ENCODE peak calls at places on chromosomes 12 and 14, in nine cellular contexts. B is spleen, U is GM12891, V is transverse colon, X is breast epithelium, M is H1, K is prostate gland, N is sigmoid colon, R is HCT116. A is an unnamed sample.
A peak's percentile ranks its signal among the peaks of the same experiment; 100 is the strongest.

GRCh38 chr14:95314609-95315008 is 5.1 kb downstream of the CLMN start:
- DNase-seq in N (no peak), M (no peak), U (peak; percentile 59), R (no peak), X (peak; percentile 70), V (peak; percentile 42), B (no peak), K (peak; percentile 28), A (peak; percentile 49)

GRCh38 chr14:29584992-29585391 is 342.7 kb downstream of the PRKD1 start:
- DNase-seq in N (peak; percentile 77), M (no peak), K (peak; percentile 14), U (no peak), R (no peak), V (peak; percentile 8), X (no peak), B (no peak), A (no peak)

GRCh38 chr12:110137786-110138185 is 13.6 kb downstream of the IFT81 start:
- DNase-seq in M (no peak), U (no peak), X (no peak), B (no peak), R (no peak), N (no peak), V (no peak), K (no peak), A (no peak)

GRCh38 chr12:113766880-113767878 is 198.9 kb downstream of the RBM19 start:
- DNase-seq in N (no peak), X (no peak), M (no peak), K (no peak), R (no peak), U (no peak), B (no peak), V (no peak), A (no peak)

GRCh38 chr12:25681580-25681979 is 128.5 kb upstream of the LMNTD1 start:
- DNase-seq in U (no peak), M (no peak), X (no peak), V (no peak), K (no peak), R (no peak), N (no peak), B (no peak), A (no peak)

GRCh38 chr12:128316981-128317526 is 50.1 kb downstream of the TMEM132C start:
- DNase-seq in K (no peak), B (no peak), X (no peak), M (no peak), N (no peak), R (no peak), V (no peak), U (no peak), A (no peak)

GRCh38 chr12:55019784-55020183 is at the start of gene NEUROD4:
- DNase-seq in R (peak; percentile 12), V (no peak), K (peak; percentile 16), X (no peak), B (no peak), N (no peak), M (peak; percentile 80), U (no peak), A (peak; percentile 40)

GRCh38 chr12:109154485-109155438 is 38.4 kb downstream of the ACACB start:
- DNase-seq in M (peak; percentile 88), X (peak; percentile 78), B (peak; percentile 95), N (peak; percentile 96), V (peak; percentile 87), U (peak; percentile 81), R (peak; percentile 87), K (peak; percentile 76), A (peak; percentile 85)

GRCh38 chr12:3216097-3216496 is 138.9 kb downstream of the TSPAN9 start:
- DNase-seq in R (no peak), K (no peak), N (no peak), M (no peak), B (no peak), V (no peak), U (no peak), X (no peak), A (no peak)

GRCh38 chr12:3216726-3217682 is 139.8 kb downstream of the TSPAN9 start:
- DNase-seq in U (no peak), B (no peak), M (no peak), X (no peak), V (no peak), K (no peak), R (peak; percentile 4), N (no peak), A (no peak)

GRCh38 chr12:3218846-3219632 is 141.9 kb downstream of the TSPAN9 start:
- DNase-seq in U (no peak), B (no peak), N (no peak), M (no peak), V (no peak), K (no peak), X (no peak), R (no peak), A (no peak)

GRCh38 chr12:3217683-3218079 is 140.5 kb downstream of the TSPAN9 start:
- DNase-seq in X (no peak), R (no peak), B (no peak), M (no peak), K (no peak), U (no peak), V (no peak), N (no peak), A (no peak)

DNA sequence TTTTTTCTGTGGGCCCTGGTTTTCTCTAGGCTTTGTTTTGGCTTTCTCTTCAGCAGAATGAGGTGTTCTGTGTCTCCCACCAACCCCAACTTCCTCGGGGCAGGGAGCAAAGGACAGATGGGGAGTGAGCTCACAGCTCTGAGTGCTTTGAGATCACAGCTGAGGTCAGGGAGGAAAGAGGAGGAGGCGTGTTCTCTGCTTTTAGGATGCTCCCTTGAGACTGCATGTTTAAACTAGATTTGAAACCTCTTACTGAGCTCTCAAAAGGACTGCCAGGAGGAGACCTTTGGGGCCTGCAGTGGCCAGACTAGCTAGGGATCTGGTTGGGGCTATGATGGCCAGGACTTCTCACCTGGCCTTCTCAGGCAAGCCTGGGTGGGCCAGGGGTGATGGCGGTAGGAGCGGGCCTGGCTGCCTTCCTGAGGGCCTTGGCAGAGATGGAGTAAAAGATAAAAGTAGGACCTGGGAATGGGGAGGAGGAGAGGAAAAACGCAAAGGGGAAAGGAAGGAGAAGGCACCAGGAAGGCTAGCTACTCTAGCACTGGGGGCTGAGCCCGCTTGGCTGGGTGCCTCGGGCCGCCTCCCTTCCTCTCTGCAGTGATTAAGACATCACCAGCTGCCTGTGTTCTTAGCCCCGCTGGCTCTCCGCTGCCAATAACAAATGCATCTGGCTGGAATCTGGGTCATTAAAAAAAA is 141.1 kb downstream of the TSPAN9 start:
- DNase-seq in V (peak; percentile 45), U (no peak), N (peak; percentile 93), B (no peak), K (peak; percentile 77), R (no peak), M (no peak), X (peak; percentile 73), A (peak; percentile 41)
- TF ChIP-seq POLR2AphosphoS5 in V (no peak), U (no peak), N (no peak), B (peak; percentile 38), K (peak; percentile 14), R (no peak), M (no peak), X (no peak), A (no peak)

DNA sequence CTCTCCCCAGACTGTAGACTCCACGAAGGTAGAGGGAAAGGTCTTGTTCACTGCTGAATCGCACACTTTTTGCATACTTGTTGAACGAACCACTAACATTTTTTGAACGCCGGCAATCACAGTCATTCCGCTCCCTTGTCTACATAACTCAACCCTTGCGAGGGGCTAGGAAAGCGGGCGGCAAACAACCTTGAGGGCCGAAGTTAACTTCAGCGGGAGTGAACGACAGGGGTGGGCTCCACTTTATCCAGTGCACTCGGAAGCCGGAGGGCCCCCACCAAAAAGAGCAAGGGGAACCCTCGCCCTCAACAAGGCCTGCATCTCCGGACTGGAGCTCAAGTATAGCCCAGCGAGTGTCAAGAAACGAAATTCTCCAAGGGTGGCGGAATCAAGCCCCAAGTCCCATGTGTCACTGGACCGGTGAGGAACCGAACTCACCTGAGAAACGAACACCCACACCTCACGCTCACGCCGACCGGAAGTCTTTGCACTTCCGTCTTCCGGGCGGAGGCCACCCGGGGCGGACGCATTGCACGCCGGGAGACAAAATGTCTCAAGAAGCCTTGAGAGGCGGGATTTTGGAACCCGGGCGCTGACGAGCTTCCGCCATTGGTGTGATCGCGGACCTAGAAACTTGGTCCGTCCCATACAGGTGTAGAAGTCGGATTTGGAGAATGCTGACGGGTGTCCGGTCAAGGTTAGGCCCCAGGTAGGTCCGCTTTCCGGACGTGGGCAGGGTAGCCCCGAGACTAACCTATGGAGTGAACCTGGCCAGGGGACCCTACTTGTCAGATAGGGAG is at the start of gene LLPH:
- DNase-seq in M (peak; percentile 88), B (peak; percentile 98), R (peak; percentile 94), N (peak; percentile 93), X (peak; percentile 88), K (peak; percentile 87), U (peak; percentile 71), V (peak; percentile 93), A (peak; percentile 90)
- TF ChIP-seq POLR2A in M (no peak), B (peak; percentile 39), R (peak; percentile 89), N (peak; percentile 61), X (peak; percentile 75), K (peak; percentile 51), U (peak; percentile 95), V (peak; percentile 83), A (no peak)

GRCh38 chr14:80419769-80420168 is 208.5 kb upstream of the DIO2 start:
- DNase-seq in K (no peak), M (no peak), B (no peak), X (no peak), V (no peak), R (no peak), N (no peak), U (no peak), A (no peak)

GRCh38 chr14:80415636-80416035 is 204.3 kb upstream of the DIO2 start:
- DNase-seq in U (no peak), K (no peak), R (no peak), X (no peak), N (no peak), B (no peak), V (no peak), M (no peak), A (no peak)

GRCh38 chr14:80414080-80414479 is 202.8 kb upstream of the DIO2 start:
- DNase-seq in K (no peak), X (no peak), B (no peak), M (no peak), R (no peak), V (no peak), N (no peak), U (no peak), A (no peak)

DNA sequence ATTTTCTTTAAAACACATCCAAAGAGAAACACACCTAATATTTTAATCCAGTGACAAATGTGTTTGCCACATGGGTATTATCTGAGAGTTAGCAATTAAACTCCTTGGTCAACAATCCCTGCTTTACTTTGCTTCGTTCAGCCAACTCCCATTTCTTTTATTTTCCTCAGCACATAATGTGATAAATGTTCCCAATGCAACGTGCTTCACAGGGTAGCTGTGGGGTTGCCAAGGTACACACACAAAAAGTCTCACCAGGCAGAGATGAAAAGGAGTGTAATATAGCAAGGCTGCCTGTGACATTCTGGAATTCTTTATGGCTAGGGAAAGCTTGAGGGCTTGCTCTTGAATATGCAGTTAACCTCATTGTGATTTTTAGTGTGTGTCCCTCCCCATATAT is 208.0 kb upstream of the DIO2 start:
- DNase-seq in U (no peak), B (no peak), R (no peak), X (no peak), K (peak; percentile 68), N (no peak), V (no peak), M (no peak), A (peak; percentile 71)
- TF ChIP-seq POLR2AphosphoS5 in U (no peak), B (no peak), R (no peak), X (no peak), K (peak; percentile 91), N (no peak), V (no peak), M (no peak), A (peak; percentile 80)

DNA sequence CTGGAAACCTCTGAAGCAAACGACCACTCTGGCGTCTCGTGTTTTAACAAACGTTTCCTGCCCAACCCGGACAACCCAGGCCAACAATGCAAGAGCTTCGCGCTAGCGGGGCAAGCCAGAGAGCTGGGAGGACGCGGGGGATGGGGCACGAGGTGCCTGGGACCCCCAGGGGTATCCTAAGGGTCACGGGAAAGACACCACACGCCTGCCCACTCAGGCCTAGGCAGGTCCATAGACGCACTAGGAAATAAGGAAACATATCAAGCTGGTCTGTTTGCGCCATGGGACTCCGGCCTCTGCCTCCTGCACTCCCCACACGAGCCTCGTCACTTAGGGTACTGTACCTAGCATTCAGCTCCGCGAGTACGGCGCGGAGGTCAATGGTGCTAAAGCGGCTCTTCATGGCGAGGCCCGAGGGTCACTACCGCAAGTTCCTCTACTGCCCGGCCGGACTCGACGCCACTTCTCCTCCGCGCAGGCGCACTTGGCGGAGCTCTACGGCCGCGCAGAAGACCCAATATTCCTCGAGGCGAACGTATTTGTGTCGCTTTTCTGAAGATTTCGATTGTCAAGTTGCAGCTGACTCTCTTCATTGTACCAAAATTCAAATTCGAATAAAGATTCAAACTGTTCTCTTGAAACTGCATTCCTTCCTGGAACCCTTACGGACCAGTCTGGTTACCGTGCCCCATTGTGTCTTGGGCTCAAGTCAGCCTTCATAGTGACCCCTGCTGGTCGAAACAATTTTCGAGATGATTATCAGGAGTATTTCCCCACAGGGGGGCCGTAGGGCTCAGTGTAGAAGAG is at the start of gene NEMF:
- DNase-seq in V (peak; percentile 88), K (peak; percentile 82), M (peak; percentile 91), N (peak; percentile 92), R (peak; percentile 90), X (peak; percentile 86), B (peak; percentile 94), U (no peak), A (peak; percentile 89)
- TF ChIP-seq POLR2A in V (peak; percentile 89), K (peak; percentile 63), M (peak; percentile 71), N (peak; percentile 84), R (no peak), X (peak; percentile 75), B (no peak), U (peak; percentile 88), A (peak; percentile 41)